ENCODE peak calls at places on chromosomes 1 and 21, in ten cellular contexts. I is neuronal stem cell; D is bronchial epithelial cell; N is CD8-positive, alpha-beta memory T cell; Z is PC-9; G is stomach; M is mucosa of descending colon; Y is aorta; C is prostate gland; V is A549. E is an unnamed sample.

GRCh38 chr1:191495040-191495439 is 663.2 kb upstream of the RGS18 start:
- DNase-seq in I (no peak), D (no peak), N (no peak), Z (no peak), G (no peak), M (no peak), Y (no peak), C (no peak), V (no peak), E (no peak)

GRCh38 chr21:28068455-28069358 is 924.0 kb downstream of the LTN1 start:
- DNase-seq in I (no peak), D (no peak), N (no peak), Z (no peak), G (no peak), M (no peak), Y (no peak), C (no peak), V (peak; percentile 5), E (no peak)

GRCh38 chr1:61463220-61463619 is 261.7 kb downstream of the TM2D1 start:
- DNase-seq in I (no peak), D (no peak), N (no peak), Z (no peak), G (no peak), M (no peak), Y (no peak), C (no peak), V (no peak), E (no peak)

GRCh38 chr1:219550171-219550570 is 62.7 kb downstream of the ZC3H11B start:
- DNase-seq in I (no peak), D (no peak), N (no peak), Z (no peak), G (no peak), M (no peak), Y (no peak), C (no peak), V (no peak), E (no peak)

GRCh38 chr1:243268284-243268653 is 12.4 kb downstream of the SDCCAG8 start:
- DNase-seq in I (no peak), D (peak; percentile 97), N (no peak), Z (no peak), G (no peak), M (no peak), Y (no peak), C (no peak), V (peak; percentile 58), E (no peak)

GRCh38 chr1:206891412-206891811 is 5.8 kb upstream of the IL24 start:
- DNase-seq in I (no peak), D (peak; percentile 73), N (no peak), Z (no peak), G (no peak), M (no peak), Y (no peak), C (no peak), V (no peak), E (no peak)

GRCh38 chr1:60132985-60133673 is 59.6 kb upstream of the C1orf87 start:
- DNase-seq in I (no peak), D (peak; percentile 34), N (no peak), Z (no peak), G (no peak), M (no peak), Y (peak; percentile 69), C (no peak), V (no peak), E (no peak)

GRCh38 chr1:29624747-29625420 is 388.6 kb downstream of the PTPRU start:
- DNase-seq in I (no peak), D (no peak), N (no peak), Z (no peak), G (no peak), M (no peak), Y (no peak), C (no peak), V (no peak), E (no peak)

GRCh38 chr1:193184776-193185175 is 1.6 kb downstream of the B3GALT2 start:
- DNase-seq in I (no peak), D (no peak), N (no peak), Z (no peak), G (no peak), M (no peak), Y (no peak), C (no peak), V (no peak), E (no peak)

GRCh38 chr1:193183019-193183643 is 3.3 kb downstream of the B3GALT2 start:
- DNase-seq in I (peak; percentile 37), D (peak; percentile 67), N (peak; percentile 47), Z (no peak), G (no peak), M (no peak), Y (no peak), C (peak; percentile 20), V (peak; percentile 54), E (no peak)

GRCh38 chr1:193187114-193187513 is 701 bp upstream of the B3GALT2 start:
- DNase-seq in I (no peak), D (no peak), N (no peak), Z (no peak), G (no peak), M (no peak), Y (no peak), C (no peak), V (no peak), E (no peak)

GRCh38 chr1:193185206-193185605 is 1.2 kb downstream of the B3GALT2 start:
- DNase-seq in I (no peak), D (no peak), N (no peak), Z (no peak), G (no peak), M (no peak), Y (no peak), C (no peak), V (no peak), E (no peak)

DNA sequence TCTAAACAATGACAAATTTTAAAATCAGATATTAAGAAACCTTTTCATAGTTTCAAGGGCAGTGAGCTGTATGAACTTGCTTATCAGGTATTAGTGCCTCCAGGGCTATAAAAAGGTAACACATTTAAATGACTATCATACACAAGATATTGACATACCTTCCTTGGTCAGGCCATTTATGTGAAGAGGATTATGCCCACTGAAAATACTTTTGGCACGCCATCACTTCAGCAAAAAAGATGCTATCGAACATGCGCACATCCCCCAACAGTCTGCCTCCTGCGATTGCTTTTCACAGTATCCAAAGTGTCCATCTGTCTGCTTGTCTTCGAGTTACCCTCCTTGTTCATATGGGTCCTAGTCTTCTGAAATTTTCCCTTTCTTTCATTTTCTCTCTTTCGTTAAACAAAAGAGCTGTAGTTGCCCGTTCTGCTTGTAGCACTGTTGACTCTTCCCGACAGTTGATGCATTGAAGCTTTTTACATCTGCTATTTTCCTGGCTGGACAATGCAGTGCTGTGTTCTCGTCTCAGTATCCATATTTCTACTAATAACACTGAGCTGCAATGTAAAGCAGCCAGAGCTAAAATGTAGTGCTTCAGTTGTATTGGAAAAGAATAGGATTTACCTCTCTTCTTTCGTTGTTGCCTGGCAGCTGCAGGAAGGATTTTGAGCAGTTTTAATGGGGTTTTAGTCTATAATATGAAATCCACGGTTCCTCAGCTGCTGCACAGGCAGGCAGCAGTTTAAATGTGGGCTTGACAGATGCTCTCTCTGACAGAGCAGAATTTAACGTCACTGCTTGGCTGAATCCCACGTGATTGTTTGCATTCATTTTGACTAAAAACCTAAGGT is at the start of gene B3GALT2:
- DNase-seq in I (no peak), D (peak; percentile 66), N (peak; percentile 24), Z (no peak), G (no peak), M (no peak), Y (no peak), C (peak; percentile 7), V (no peak), E (peak; percentile 55)
- H3K4me3 ChIP-seq in I (peak within 1 kb of the TSS; percentile 35), D (no peak within 1 kb of the TSS), N (peak within 1 kb of the TSS; percentile 10), Z (no peak within 1 kb of the TSS), G (peak within 1 kb of the TSS; percentile 40), M (no peak within 1 kb of the TSS), Y (peak within 1 kb of the TSS; percentile 36), C (peak within 1 kb of the TSS; percentile 14), V (no peak within 1 kb of the TSS), E (peak within 1 kb of the TSS; percentile 43)

DNA sequence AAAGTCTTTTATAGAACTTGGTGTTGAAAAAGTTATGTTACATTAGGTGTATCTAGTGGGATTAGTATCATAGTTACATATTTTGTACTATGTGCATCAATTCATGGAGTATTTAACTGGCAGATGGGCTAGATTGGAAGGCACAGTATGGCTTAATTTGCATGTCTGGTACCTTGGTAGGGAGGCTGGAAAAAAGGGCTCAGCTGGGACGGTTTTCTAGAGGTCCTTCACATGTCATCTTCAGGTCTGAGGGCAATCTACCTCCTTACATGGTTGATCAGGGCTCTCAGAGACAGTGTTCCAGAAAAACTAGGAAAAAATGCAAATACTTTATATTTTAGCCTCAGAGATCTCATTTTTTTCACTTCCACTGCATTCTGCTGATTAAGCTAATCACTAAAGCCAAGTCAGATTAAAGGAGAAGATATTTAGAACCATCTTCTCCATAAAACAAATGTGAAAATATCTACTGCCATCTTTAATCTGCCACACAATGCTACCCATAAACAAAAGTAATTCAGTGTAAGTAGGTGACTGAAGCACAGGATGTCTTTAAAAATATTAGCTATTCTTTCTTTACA is 209.3 kb downstream of the PLA2G4A start:
- DNase-seq in I (no peak), D (no peak), N (no peak), Z (no peak), G (no peak), M (no peak), Y (no peak), C (no peak), V (no peak), E (no peak)
- H3K4me3 ChIP-seq in I (no peak overlapping the region), D (no peak overlapping the region), N (no peak overlapping the region), Z (no peak overlapping the region), G (no peak overlapping the region), M (no peak overlapping the region), Y (no peak overlapping the region), C (no peak overlapping the region), V (no peak overlapping the region), E (no peak overlapping the region)

DNA sequence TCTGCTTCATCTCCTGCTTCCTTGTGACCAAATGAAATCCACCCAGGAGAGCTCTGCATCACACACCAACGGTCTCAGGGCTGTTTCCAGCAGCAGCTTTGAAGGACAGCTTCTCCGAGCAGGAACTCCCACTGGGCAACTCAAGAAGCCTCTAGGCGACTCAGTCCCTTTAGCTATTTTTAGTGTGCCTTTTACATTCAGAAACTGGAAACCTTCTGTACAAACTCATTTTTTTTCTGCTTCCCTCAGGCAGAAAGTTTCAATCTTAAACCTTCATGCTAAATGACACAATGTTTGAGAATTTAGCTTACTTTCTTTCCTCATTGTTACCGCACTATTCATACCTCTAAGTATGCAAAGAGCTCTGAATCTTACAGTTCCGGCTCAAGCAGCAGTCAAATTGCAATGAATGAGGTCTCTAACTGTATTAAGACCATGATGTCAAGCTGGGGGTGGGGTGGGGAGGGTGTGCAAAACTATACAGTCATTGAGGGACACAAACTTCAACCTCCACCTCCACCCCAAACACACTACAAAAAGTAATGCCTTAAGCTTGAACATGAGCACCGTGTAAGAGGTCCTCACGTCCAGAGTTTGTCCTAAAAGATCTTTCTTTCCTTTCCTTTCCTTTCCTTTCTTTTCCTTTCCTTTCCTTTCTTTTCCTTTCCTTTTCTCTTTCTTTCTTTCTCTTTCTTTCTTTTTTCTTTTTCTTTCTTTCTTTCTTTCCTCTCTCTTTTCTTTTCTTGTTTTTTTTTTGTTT is 16.4 kb upstream of the TARBP1 start:
- DNase-seq in I (no peak), D (peak; percentile 97), N (no peak), Z (peak; percentile 79), G (no peak), M (no peak), Y (no peak), C (no peak), V (peak; percentile 83), E (no peak)
- H3K4me3 ChIP-seq in I (no peak overlapping the region), D (no peak overlapping the region), N (no peak overlapping the region), Z (peak overlapping the region; percentile 52), G (no peak overlapping the region), M (no peak overlapping the region), Y (no peak overlapping the region), C (no peak overlapping the region), V (no peak overlapping the region), E (no peak overlapping the region)

DNA sequence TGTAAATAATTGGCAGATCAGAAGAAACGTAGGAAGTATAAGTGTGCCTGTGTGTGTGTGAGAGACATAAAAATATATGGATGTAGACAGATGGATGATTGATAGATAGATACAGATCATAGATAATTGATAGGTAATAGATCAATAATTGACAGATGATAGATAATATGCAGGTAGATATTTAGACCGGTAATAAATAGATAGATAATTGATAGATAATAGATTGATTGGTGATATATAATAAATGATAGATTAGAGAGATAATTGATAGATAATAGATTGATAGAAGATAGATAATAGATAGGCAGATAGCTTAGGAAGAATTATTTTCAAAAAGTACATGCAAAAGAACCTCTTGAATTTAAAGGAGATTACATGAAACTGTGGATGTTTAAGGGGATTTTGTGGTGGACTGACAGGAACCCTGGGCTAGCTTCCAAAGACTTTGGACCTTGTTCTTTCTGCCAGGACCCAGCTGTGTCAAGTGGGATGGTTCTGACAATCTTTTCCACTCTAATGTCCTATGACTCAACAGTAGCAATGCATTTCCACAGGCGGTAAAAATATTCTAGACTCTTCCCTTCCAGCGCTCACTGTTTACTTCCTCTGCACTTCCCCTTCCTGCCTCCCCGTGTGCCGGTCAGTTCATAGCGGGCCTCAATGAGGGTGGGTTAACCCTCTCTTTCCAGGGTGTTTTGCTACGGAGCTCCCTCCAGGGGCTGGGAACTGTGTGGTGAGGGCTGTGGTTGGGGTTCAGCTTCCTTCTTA is 39.4 kb downstream of the KCNJ15 start:
- DNase-seq in I (no peak), D (no peak), N (no peak), Z (no peak), G (no peak), M (no peak), Y (no peak), C (no peak), V (no peak), E (peak; percentile 26)
- H3K4me3 ChIP-seq in I (no peak overlapping the region), D (no peak overlapping the region), N (no peak overlapping the region), Z (no peak overlapping the region), G (no peak overlapping the region), M (no peak overlapping the region), Y (no peak overlapping the region), C (no peak overlapping the region), V (no peak overlapping the region), E (no peak overlapping the region)

E was measured in heart right ventricle.